ENCODE peak calls at places on chromosomes 11 and 22, in eight cellular contexts. L is Panc1, B is GM23338, R is K562, P is SK-N-SH, Z is spleen, I is prostate gland, H is HCT116. X is an unnamed sample.

GRCh38 chr11:63490551-63491239 is at the start of gene PLAAT5:
- DNase-seq in L (no peak), B (peak), R (no peak), P (peak), Z (peak), I (no peak), H (no peak), X (no peak)

GRCh38 chr11:130024356-130024755 is 21.7 kb upstream of the PRDM10 start:
- DNase-seq in L (no peak), B (no peak), R (no peak), P (no peak), Z (no peak), I (no peak), H (no peak), X (no peak)

GRCh38 chr11:79440451-79441158 is at the start of gene TENM4:
- DNase-seq in L (no peak), B (peak), R (no peak), P (peak), Z (peak), I (peak), H (no peak), X (peak)

GRCh38 chr11:72673943-72674828 is at the start of gene PDE2A:
- DNase-seq in L (no peak), B (peak), R (no peak), P (peak), Z (no peak), I (no peak), H (no peak), X (no peak)

GRCh38 chr22:29152381-29153138 is 53.1 kb upstream of the EMID1 start:
- DNase-seq in L (no peak), B (peak), R (peak), P (no peak), Z (peak), I (no peak), H (no peak), X (no peak)

GRCh38 chr11:61709572-61709971 is 29.4 kb downstream of the DAGLA start:
- DNase-seq in L (no peak), B (no peak), R (no peak), P (no peak), Z (no peak), I (no peak), H (no peak), X (no peak)

GRCh38 chr22:23180893-23181762 is 819 bp downstream of the BCR start:
- DNase-seq in L (no peak), B (peak), R (peak), P (peak), Z (peak), I (no peak), H (no peak), X (no peak)

GRCh38 chr11:122746050-122746478 is 90.5 kb downstream of the UBASH3B start:
- DNase-seq in L (no peak), B (no peak), R (no peak), P (no peak), Z (no peak), I (no peak), H (no peak), X (peak)

GRCh38 chr11:7892059-7892699 is 38.9 kb downstream of the OR10A6 start:
- DNase-seq in L (peak), B (no peak), R (no peak), P (no peak), Z (no peak), I (no peak), H (no peak), X (no peak)

GRCh38 chr11:44112083-44112865 is 16.8 kb downstream of the EXT2 start:
- DNase-seq in L (no peak), B (no peak), R (no peak), P (peak), Z (no peak), I (no peak), H (no peak), X (no peak)

GRCh38 chr22:38751422-38752346 is 4.1 kb downstream of the SUN2 start:
- DNase-seq in L (no peak), B (no peak), R (no peak), P (no peak), Z (peak), I (peak), H (no peak), X (peak)

GRCh38 chr11:18472587-18472986 is 16.9 kb downstream of the LDHAL6A start:
- DNase-seq in L (no peak), B (no peak), R (no peak), P (no peak), Z (no peak), I (no peak), H (no peak), X (no peak)

GRCh38 chr11:63592975-63593395 is 21.2 kb downstream of the PLAAT3 start:
- DNase-seq in L (no peak), B (peak), R (peak), P (peak), Z (no peak), I (no peak), H (no peak), X (no peak)

GRCh38 chr22:44399906-44400762 is 87.4 kb upstream of the SHISAL1 start:
- DNase-seq in L (no peak), B (no peak), R (no peak), P (peak), Z (peak), I (no peak), H (no peak), X (no peak)

GRCh38 chr11:135069884-135070283 is 657.8 kb upstream of the B3GAT1 start:
- DNase-seq in L (no peak), B (no peak), R (no peak), P (no peak), Z (no peak), I (no peak), H (no peak), X (no peak)

GRCh38 chr11:45028921-45029680 is 78.4 kb upstream of the TP53I11 start:
- DNase-seq in L (no peak), B (no peak), R (no peak), P (no peak), Z (no peak), I (no peak), H (no peak), X (no peak)

GRCh38 chr11:125188021-125188420 is 23.5 kb downstream of the PKNOX2 start:
- DNase-seq in L (no peak), B (no peak), R (no peak), P (no peak), Z (no peak), I (no peak), H (no peak), X (no peak)

GRCh38 chr11:111623527-111624030 is 21.3 kb downstream of the SIK2 start:
- DNase-seq in L (no peak), B (no peak), R (peak), P (no peak), Z (no peak), I (no peak), H (no peak), X (no peak)

GRCh38 chr22:24431309-24432034 is 4.1 kb downstream of the ADORA2A start:
- DNase-seq in L (no peak), B (no peak), R (no peak), P (no peak), Z (peak), I (no peak), H (no peak), X (no peak)
- H3K4me3 ChIP-seq in L (no peak), B (no peak), R (no peak), P (no peak), Z (no peak), I (no peak), H (no peak), X (no peak)

GRCh38 chr11:65417702-65418430 is 4.7 kb upstream of the NEAT1 start:
- DNase-seq in L (no peak), B (no peak), R (peak), P (peak), Z (peak), I (peak), H (no peak), X (no peak)
- TF ChIP-seq POLR2AphosphoS5 in L (no peak), B (no peak), R (no peak), P (no peak), Z (peak), I (no peak), H (no peak), X (peak)

DNA sequence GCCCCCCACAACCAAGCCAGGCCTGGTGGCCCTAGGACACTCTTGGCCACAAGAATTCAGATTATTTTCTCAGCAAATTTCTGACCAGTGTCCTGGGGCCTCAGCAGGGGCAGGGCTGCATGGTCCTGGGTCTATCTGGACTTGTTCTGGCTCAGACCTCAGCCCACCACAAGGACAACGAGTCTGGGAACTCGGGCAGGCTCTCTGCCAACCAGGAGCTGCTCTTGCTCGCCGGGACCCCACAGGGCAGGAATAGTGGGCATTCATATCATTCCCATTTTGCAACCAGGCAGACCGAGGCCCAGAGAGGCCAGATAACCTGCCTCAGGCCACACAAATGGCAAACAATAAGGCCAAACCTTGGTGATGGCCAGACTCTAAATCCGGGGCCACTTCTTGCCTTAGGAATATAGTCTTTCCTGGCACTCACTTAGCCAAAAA is 75.4 kb upstream of the WNT7B start:
- DNase-seq in L (no peak), B (no peak), R (no peak), P (no peak), Z (peak), I (no peak), H (no peak), X (no peak)
- H3K4me3 ChIP-seq in L (peak), B (no peak), R (no peak), P (peak), Z (peak), I (peak), H (peak), X (no peak)

DNA sequence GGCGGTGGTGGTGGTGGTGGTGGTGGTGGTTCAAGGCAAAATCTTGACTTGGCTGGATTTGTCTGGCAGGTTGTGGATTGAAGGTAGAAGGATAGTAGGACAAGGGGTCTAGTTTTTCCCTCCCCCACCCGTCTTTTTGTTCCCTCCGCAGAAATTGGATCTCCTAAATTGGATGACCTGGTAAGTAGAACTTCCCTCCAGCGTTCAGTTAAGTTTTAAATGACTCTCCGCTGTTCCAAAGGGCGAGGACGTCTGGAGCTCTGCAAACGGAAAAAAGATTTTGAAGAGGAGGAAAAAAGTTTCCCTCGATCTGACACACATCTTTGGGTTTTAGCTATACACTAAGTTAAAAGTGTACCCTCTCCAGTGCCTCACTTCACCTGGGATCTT is 422 bp upstream of the LGR4 start:
- DNase-seq in L (no peak), B (no peak), R (no peak), P (no peak), Z (no peak), I (no peak), H (no peak), X (no peak)
- TF ChIP-seq POLR2AphosphoS5 in L (no peak), B (no peak), R (no peak), P (no peak), Z (no peak), I (no peak), H (no peak), X (no peak)

GRCh38 chr11:121312483-121312882 is 19.9 kb downstream of the SC5D start:
- DNase-seq in L (no peak), B (no peak), R (no peak), P (no peak), Z (no peak), I (no peak), H (no peak), X (no peak)

GRCh38 chr11:121310908-121311307 is 18.3 kb downstream of the SC5D start:
- DNase-seq in L (no peak), B (no peak), R (no peak), P (no peak), Z (no peak), I (no peak), H (no peak), X (no peak)

GRCh38 chr11:121309688-121310087 is 17.1 kb downstream of the SC5D start:
- DNase-seq in L (no peak), B (no peak), R (no peak), P (no peak), Z (no peak), I (no peak), H (no peak), X (no peak)

GRCh38 chr11:121311373-121311772 is 18.8 kb downstream of the SC5D start:
- DNase-seq in L (no peak), B (no peak), R (no peak), P (no peak), Z (no peak), I (no peak), H (no peak), X (no peak)
- H3K4me3 ChIP-seq in L (no peak), B (no peak), R (no peak), P (no peak), Z (no peak), I (no peak), H (no peak), X (no peak)